ENCODE peak calls at places on chromosome 20, in seven cellular contexts. Z, Y, S, J, T, B and F are unnamed samples.

GRCh38 chr20:11797161-11797560 is 120.5 kb upstream of the BTBD3 start:
- DNase-seq in Z (no peak), Y (no peak), S (no peak), J (no peak), T (no peak), B (no peak), F (no peak)

GRCh38 chr20:13996265-13996664 is 949 bp downstream of the MACROD2 start:
- DNase-seq in Z (peak; percentile 15), Y (no peak), S (no peak), J (no peak), T (no peak), B (no peak), F (peak; percentile 7)

GRCh38 chr20:34581341-34582189 is 23.0 kb downstream of the MAP1LC3A start:
- DNase-seq in Z (no peak), Y (no peak), S (no peak), J (peak; percentile 85), T (no peak), B (no peak), F (no peak)

GRCh38 chr20:32848846-32849245 is 9.9 kb upstream of the EFCAB8 start:
- DNase-seq in Z (no peak), Y (no peak), S (no peak), J (no peak), T (no peak), B (no peak), F (no peak)

GRCh38 chr20:8601542-8601912 is 467.4 kb upstream of the PLCB4 start:
- DNase-seq in Z (no peak), Y (no peak), S (no peak), J (no peak), T (peak; percentile 49), B (peak; percentile 34), F (peak; percentile 14)

GRCh38 chr20:60974022-60974421 is 278.0 kb upstream of the CDH4 start:
- DNase-seq in Z (no peak), Y (no peak), S (no peak), J (no peak), T (no peak), B (no peak), F (no peak)

GRCh38 chr20:5719861-5720401 is 30.3 kb upstream of the SHLD1 start:
- DNase-seq in Z (no peak), Y (no peak), S (no peak), J (peak; percentile 65), T (peak; percentile 68), B (no peak), F (peak; percentile 49)

GRCh38 chr20:62370115-62370806 is 3.1 kb upstream of the LAMA5 start:
- DNase-seq in Z (no peak), Y (no peak), S (peak; percentile 83), J (peak; percentile 75), T (peak; percentile 55), B (no peak), F (no peak)

GRCh38 chr20:11387189-11387754 is 530.4 kb upstream of the BTBD3 start:
- DNase-seq in Z (peak; percentile 43), Y (no peak), S (no peak), J (peak; percentile 81), T (no peak), B (no peak), F (peak; percentile 89)

GRCh38 chr20:6588296-6588695 is 179.2 kb upstream of the BMP2 start:
- DNase-seq in Z (no peak), Y (no peak), S (no peak), J (peak; percentile 41), T (no peak), B (no peak), F (peak; percentile 43)

GRCh38 chr20:13338097-13338661 is 117.1 kb downstream of the ISM1 start:
- DNase-seq in Z (no peak), Y (no peak), S (no peak), J (no peak), T (no peak), B (no peak), F (no peak)

GRCh38 chr20:32263398-32263954 is 14.0 kb upstream of the KIF3B start:
- DNase-seq in Z (no peak), Y (no peak), S (no peak), J (no peak), T (no peak), B (no peak), F (peak; percentile 62)

GRCh38 chr20:34074101-34074760 is 37.8 kb downstream of the EIF2S2 start:
- DNase-seq in Z (no peak), Y (no peak), S (no peak), J (no peak), T (no peak), B (no peak), F (peak; percentile 40)

GRCh38 chr20:5001174-5002076 is at the start of gene SLC23A2:
- DNase-seq in Z (peak; percentile 66), Y (peak; percentile 42), S (peak; percentile 67), J (no peak), T (peak; percentile 73), B (peak; percentile 35), F (peak; percentile 38)

GRCh38 chr20:63310265-63310971 is 17.4 kb downstream of the COL20A1 start:
- DNase-seq in Z (no peak), Y (no peak), S (no peak), J (no peak), T (no peak), B (no peak), F (no peak)

DNA sequence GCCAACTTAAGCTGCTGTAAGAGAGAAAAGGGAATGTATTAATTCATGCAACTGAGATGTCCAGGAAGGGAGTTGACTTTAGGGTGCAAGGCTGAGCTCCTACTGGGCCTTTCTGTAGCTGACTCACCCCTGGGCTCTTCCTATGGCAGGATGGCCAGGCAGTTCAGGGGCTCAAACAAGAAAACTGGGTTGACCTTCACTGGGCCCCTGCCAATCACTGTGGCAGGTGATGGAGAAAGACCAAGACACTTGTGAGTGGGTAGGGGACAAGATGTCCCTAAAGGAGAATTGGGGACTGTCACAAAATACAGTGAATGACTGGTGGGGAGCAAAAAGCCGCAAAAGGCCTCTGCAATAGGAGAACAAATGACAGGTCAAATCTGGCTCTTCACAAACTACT is 21.5 kb upstream of the RALGAPA2 start:
- DNase-seq in Z (no peak), Y (no peak), S (no peak), J (no peak), T (peak; percentile 87), B (no peak), F (no peak)
- TF ChIP-seq CTCF in Z (no peak), Y (no peak), S (no peak), J (no peak), T (no peak), B (no peak), F (no peak)

GRCh38 chr20:50067461-50067860 is 45.5 kb downstream of the UBE2V1 start:
- DNase-seq in Z (no peak), Y (no peak), S (no peak), J (no peak), T (no peak), B (no peak), F (no peak)

GRCh38 chr20:50066161-50066834 is 46.7 kb downstream of the UBE2V1 start:
- DNase-seq in Z (no peak), Y (no peak), S (no peak), J (no peak), T (no peak), B (no peak), F (no peak)

GRCh38 chr20:50064640-50065615 is 48.0 kb downstream of the UBE2V1 start:
- DNase-seq in Z (no peak), Y (no peak), S (no peak), J (no peak), T (no peak), B (no peak), F (no peak)

GRCh38 chr20:50068041-50068651 is 44.8 kb downstream of the UBE2V1 start:
- DNase-seq in Z (no peak), Y (no peak), S (no peak), J (no peak), T (no peak), B (no peak), F (no peak)

DNA sequence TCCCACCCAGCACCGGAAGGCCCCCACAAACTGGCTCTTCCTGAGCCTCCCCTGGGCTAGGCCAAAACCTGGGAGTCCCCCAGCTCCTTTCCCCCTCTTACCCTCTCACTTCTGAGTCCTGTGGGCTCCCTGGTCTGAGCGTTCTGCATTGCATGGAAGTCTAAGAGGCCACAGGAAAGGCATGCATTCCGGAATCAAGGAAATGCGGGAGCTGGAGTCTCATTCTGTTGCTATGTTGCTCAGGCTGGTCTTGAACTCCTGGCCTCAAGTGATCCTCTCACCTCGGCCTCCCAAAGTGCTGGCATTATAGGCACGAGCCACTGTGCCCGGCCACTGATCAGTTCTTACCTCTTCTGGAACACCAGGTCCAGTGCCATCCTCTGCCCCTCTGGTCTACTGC is 45.9 kb downstream of the UBE2V1 start:
- DNase-seq in Z (no peak), Y (no peak), S (no peak), J (no peak), T (no peak), B (no peak), F (no peak)
- TF ChIP-seq CTCF in Z (no peak), Y (no peak), S (no peak), J (no peak), T (no peak), B (no peak), F (no peak)

GRCh38 chr20:1108437-1108920 is 9.9 kb upstream of the PSMF1 start:
- DNase-seq in Z (peak; percentile 75), Y (peak; percentile 75), S (no peak), J (peak; percentile 45), T (peak; percentile 58), B (peak; percentile 53), F (peak; percentile 50)
- TF ChIP-seq CTCF in Z (peak; percentile 74), Y (peak; percentile 67), S (peak; percentile 61), J (peak; percentile 88), T (peak; percentile 92), B (peak; percentile 56), F (peak; percentile 86)

GRCh38 chr20:45944151-45944964 is 9.9 kb downstream of the PCIF1 start:
- DNase-seq in Z (peak; percentile 28), Y (no peak), S (no peak), J (no peak), T (peak; percentile 83), B (no peak), F (peak; percentile 96)

GRCh38 chr20:45946149-45946970 is 11.9 kb downstream of the PCIF1 start:
- DNase-seq in Z (no peak), Y (no peak), S (no peak), J (peak; percentile 40), T (peak; percentile 96), B (peak; percentile 95), F (peak; percentile 51)

GRCh38 chr20:45943613-45944012 is 9.1 kb downstream of the PCIF1 start:
- DNase-seq in Z (no peak), Y (no peak), S (no peak), J (no peak), T (no peak), B (no peak), F (no peak)

GRCh38 chr20:45945678-45946148 is 11.2 kb downstream of the PCIF1 start:
- DNase-seq in Z (no peak), Y (no peak), S (no peak), J (no peak), T (peak; percentile 97), B (peak; percentile 59), F (no peak)

DNA sequence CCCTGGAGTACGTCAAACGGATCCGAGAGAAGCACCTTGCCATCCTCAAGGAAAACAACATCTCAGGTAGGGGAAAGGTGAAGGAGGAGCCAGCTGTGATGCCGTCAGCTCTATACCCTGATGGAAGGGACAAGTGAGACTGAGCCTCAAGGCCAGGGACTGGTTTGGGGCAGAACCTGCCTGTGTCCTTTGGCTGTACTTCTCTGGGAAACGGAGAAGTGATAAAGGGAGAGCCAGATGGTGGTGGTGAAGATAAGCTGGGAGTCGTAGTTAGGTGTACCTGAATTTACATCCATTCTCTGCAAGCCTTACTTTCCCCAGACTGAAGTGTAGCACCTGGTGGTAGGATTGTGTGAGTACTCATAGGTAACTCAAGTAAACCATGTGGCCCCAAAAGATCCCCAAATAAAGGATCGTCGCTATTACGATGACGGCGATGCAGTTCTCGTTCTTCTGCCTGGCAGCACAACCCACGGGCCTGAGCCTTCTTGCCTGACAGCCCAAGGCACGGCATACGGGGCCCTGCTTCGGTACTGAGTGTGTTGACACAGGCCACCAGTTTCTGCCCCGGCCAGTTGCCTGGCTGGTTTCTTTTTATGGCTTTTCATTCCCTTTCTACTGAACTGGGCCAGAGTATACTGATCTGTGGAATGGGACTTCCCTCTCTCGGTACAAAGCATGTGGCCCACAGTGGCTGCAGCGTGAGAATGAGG is 10.6 kb downstream of the PCIF1 start:
- DNase-seq in Z (no peak), Y (no peak), S (no peak), J (no peak), T (no peak), B (peak; percentile 81), F (no peak)
- TF ChIP-seq CTCF in Z (no peak), Y (no peak), S (no peak), J (no peak), T (no peak), B (peak; percentile 32), F (peak; percentile 31)